ENCODE peak calls at places on chromosomes 1 and 21, in ten cellular contexts. O, D, V, J, F, R, S, A, P and X are unnamed samples.
A peak's percentile ranks its signal among the peaks of the same experiment; 100 is the strongest.

GRCh38 chr1:219837274-219837993 is 90.9 kb downstream of the SLC30A10 start:
- DNase-seq in D (no peak), V (peak; percentile 54), O (no peak), A (peak; percentile 50), F (no peak), S (peak; percentile 22), R (no peak), J (peak; percentile 81), P (no peak), X (no peak)

GRCh38 chr1:154496381-154496780 is 5.6 kb upstream of the TDRD10 start:
- DNase-seq in V (no peak), S (no peak), A (no peak), F (no peak), J (no peak), D (no peak), O (no peak), R (no peak), P (no peak), X (no peak)

GRCh38 chr1:17831619-17832018 is 76.5 kb downstream of the ACTL8 start:
- DNase-seq in A (peak; percentile 5), S (peak; percentile 24), O (no peak), P (no peak), V (peak; percentile 59), D (no peak), R (no peak), F (no peak), J (peak; percentile 69), X (no peak)

GRCh38 chr1:10791117-10791951 is 5.1 kb downstream of the CASZ1 start:
- DNase-seq in P (no peak), O (no peak), A (no peak), S (no peak), F (peak; percentile 66), D (peak; percentile 36), J (no peak), R (no peak), V (no peak), X (no peak)

GRCh38 chr1:27296773-27297214 is 25.2 kb upstream of the TMEM222 start:
- DNase-seq in S (peak; percentile 59), O (peak; percentile 78), J (peak; percentile 60), A (peak; percentile 51), V (peak; percentile 54), P (peak; percentile 76), R (peak; percentile 70), D (peak; percentile 64), F (peak; percentile 63), X (no peak)

GRCh38 chr1:215279682-215280081 is 197.1 kb downstream of the KCNK2 start:
- DNase-seq in D (no peak), S (no peak), P (no peak), V (no peak), J (no peak), F (no peak), O (no peak), R (no peak), A (no peak), X (no peak)

GRCh38 chr1:198667186-198667585 is 28.3 kb downstream of the PTPRC start:
- DNase-seq in V (no peak), D (no peak), P (no peak), F (no peak), S (peak; percentile 37), R (no peak), A (no peak), J (peak; percentile 52), O (no peak), X (no peak)

GRCh38 chr21:27423906-27424595 is 457.2 kb upstream of the ADAMTS5 start:
- DNase-seq in P (no peak), V (peak; percentile 69), R (no peak), F (no peak), S (peak; percentile 29), O (no peak), J (peak; percentile 96), D (no peak), A (no peak), X (no peak)

GRCh38 chr1:42335809-42336518 is 929 bp upstream of the FOXJ3 start:
- DNase-seq in O (no peak), F (no peak), V (peak; percentile 45), S (peak; percentile 44), D (peak; percentile 33), A (no peak), R (no peak), J (peak; percentile 69), P (peak; percentile 28), X (no peak)

GRCh38 chr1:42333662-42334239 is 1.3 kb downstream of the FOXJ3 start:
- DNase-seq in D (no peak), O (no peak), F (no peak), P (no peak), S (no peak), A (peak; percentile 42), J (peak; percentile 16), V (peak; percentile 20), R (no peak), X (no peak)

GRCh38 chr1:42336978-42337377 is 1.9 kb upstream of the FOXJ3 start:
- DNase-seq in O (no peak), R (no peak), D (no peak), S (no peak), J (no peak), V (no peak), F (no peak), A (no peak), P (no peak), X (no peak)

GRCh38 chr1:42334240-42335049 is 590 bp downstream of the FOXJ3 start:
- DNase-seq in F (peak; percentile 39), A (peak; percentile 53), J (peak; percentile 29), V (peak; percentile 43), P (peak; percentile 44), D (peak; percentile 34), S (peak; percentile 63), R (peak; percentile 65), O (peak; percentile 41), X (peak; percentile 82)

DNA sequence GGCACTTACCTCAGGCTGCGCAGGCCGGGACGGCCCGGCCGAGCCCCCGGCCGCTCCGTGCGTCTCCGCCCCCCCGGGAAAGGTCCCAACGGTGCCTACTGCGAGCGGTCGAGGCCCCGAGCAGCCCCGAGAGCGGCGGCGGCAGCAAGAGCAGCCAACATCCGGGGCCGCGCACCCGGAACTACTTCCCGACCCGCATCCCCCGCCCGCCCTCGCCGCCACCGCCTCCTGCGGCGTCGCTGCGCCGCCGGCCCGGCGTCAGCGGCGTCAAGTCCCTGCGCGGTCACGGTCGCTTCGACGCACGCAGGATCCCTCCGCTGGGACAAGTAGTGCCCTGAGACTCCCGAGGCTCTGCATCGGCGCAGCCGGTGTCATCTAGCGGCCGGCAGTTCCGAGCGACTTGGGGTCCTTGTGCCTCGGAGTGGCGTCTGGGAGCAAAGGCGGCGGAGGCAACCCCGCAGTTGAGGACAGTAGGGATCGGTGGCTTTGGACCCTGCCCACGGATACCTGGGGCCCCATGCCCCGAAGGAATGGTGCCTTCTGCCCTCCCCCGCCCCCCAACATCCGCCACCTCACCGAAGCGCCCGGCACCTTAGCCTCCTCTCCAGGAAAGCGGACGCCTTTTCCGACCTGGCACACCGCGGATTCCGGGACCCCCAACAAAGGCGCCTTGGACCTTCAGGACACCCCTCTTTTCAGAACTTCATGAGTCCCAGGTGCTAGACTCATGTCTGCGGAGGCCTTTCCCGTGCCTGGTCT is at the start of gene FOXJ3:
- DNase-seq in A (peak; percentile 99), J (peak; percentile 95), S (peak; percentile 93), V (peak; percentile 96), F (peak; percentile 89), O (peak; percentile 94), R (peak; percentile 95), P (peak; percentile 89), D (peak; percentile 92), X (peak; percentile 96)
- TF ChIP-seq CTCF in A (peak; percentile 3), J (no peak), S (no peak), V (peak; percentile 2), F (peak; percentile 17), O (no peak), R (peak; percentile 14), P (no peak), D (peak; percentile 9), X (no peak)

GRCh38 chr21:38769253-38769780 is 36.4 kb upstream of the ETS2 start:
- DNase-seq in S (peak; percentile 92), P (no peak), J (peak; percentile 26), V (peak; percentile 94), O (no peak), F (no peak), R (no peak), D (no peak), A (no peak), X (no peak)

GRCh38 chr21:38770660-38771059 is 35.1 kb upstream of the ETS2 start:
- DNase-seq in D (no peak), P (no peak), J (no peak), F (no peak), O (no peak), V (no peak), R (no peak), A (no peak), S (no peak), X (no peak)

GRCh38 chr21:38773108-38774061 is 32.3 kb upstream of the ETS2 start:
- DNase-seq in F (peak; percentile 68), V (peak; percentile 99), O (no peak), P (peak; percentile 53), R (no peak), A (peak; percentile 54), J (peak; percentile 95), S (peak; percentile 97), D (no peak), X (no peak)

GRCh38 chr21:38774152-38774551 is 31.6 kb upstream of the ETS2 start:
- DNase-seq in R (no peak), D (no peak), J (peak; percentile 18), P (no peak), V (no peak), O (no peak), S (no peak), F (no peak), A (no peak), X (no peak)

GRCh38 chr21:38771536-38771935 is 34.2 kb upstream of the ETS2 start:
- DNase-seq in F (no peak), P (no peak), O (no peak), J (peak; percentile 27), R (no peak), V (peak; percentile 33), D (no peak), A (no peak), S (peak; percentile 35), X (no peak)
- TF ChIP-seq CTCF in F (no peak), P (no peak), O (no peak), J (no peak), R (no peak), V (no peak), D (no peak), A (no peak), S (no peak), X (no peak)

GRCh38 chr1:61337471-61337870 is 255.1 kb downstream of the NFIA start:
- DNase-seq in A (no peak), J (peak; percentile 59), P (no peak), S (no peak), F (no peak), V (peak; percentile 7), O (no peak), D (no peak), R (no peak), X (no peak)

GRCh38 chr1:61337981-61338848 is 255.9 kb downstream of the NFIA start:
- DNase-seq in A (no peak), D (peak; percentile 79), O (no peak), R (peak; percentile 82), P (peak; percentile 60), S (peak; percentile 91), V (peak; percentile 75), F (peak; percentile 59), J (peak; percentile 88), X (no peak)

GRCh38 chr1:61334718-61335589 is 252.6 kb downstream of the NFIA start:
- DNase-seq in R (peak; percentile 55), J (peak; percentile 49), A (no peak), F (peak; percentile 29), O (no peak), V (no peak), S (no peak), D (peak; percentile 52), P (peak; percentile 61), X (no peak)

GRCh38 chr1:61338899-61339298 is 256.5 kb downstream of the NFIA start:
- DNase-seq in J (no peak), O (no peak), R (no peak), S (no peak), D (peak; percentile 14), P (no peak), F (no peak), V (no peak), A (no peak), X (no peak)

GRCh38 chr1:61337037-61337436 is 254.7 kb downstream of the NFIA start:
- DNase-seq in V (no peak), P (no peak), R (no peak), O (no peak), S (no peak), D (no peak), J (no peak), A (no peak), F (no peak), X (no peak)
- TF ChIP-seq CTCF in V (no peak), P (no peak), R (peak; percentile 28), O (no peak), S (peak; percentile 56), D (peak; percentile 27), J (no peak), A (no peak), F (no peak), X (peak; percentile 70)

GRCh38 chr1:112715264-112716053 is at the start of gene PPM1J:
- DNase-seq in F (peak; percentile 98), V (peak; percentile 83), A (peak; percentile 96), D (peak; percentile 99), O (peak; percentile 97), P (peak; percentile 98), R (peak; percentile 100), J (peak; percentile 88), S (peak; percentile 86), X (peak; percentile 96)

GRCh38 chr1:112716133-112716720 is 1.1 kb upstream of the PPM1J start:
- DNase-seq in P (peak; percentile 91), J (peak; percentile 95), A (peak; percentile 88), D (peak; percentile 88), V (peak; percentile 90), S (peak; percentile 81), O (peak; percentile 79), F (peak; percentile 89), R (peak; percentile 87), X (no peak)

GRCh38 chr1:112713466-112714312 is 1.4 kb downstream of the PPM1J start:
- DNase-seq in R (peak; percentile 92), D (peak; percentile 82), J (no peak), O (no peak), F (no peak), S (no peak), V (no peak), A (peak; percentile 60), P (no peak), X (peak; percentile 71)

GRCh38 chr1:112712701-112713128 is 2.4 kb downstream of the PPM1J start:
- DNase-seq in P (no peak), R (no peak), S (no peak), J (no peak), F (no peak), V (no peak), O (no peak), A (no peak), D (no peak), X (peak; percentile 58)

GRCh38 chr1:112714313-112715263 is 544 bp downstream of the PPM1J start:
- DNase-seq in O (no peak), P (peak; percentile 55), V (no peak), A (no peak), F (no peak), S (no peak), J (no peak), D (no peak), R (peak; percentile 68), X (peak; percentile 90)
- TF ChIP-seq CTCF in O (peak; percentile 17), P (no peak), V (no peak), A (no peak), F (no peak), S (peak; percentile 64), J (no peak), D (no peak), R (no peak), X (peak; percentile 46)